ENCODE peak calls at places on chromosomes 11 and 22, in ten cellular contexts. One of them, this sample, is unnamed.

GRCh38 chr22:39197578-39197977 is 45.1 kb upstream of the CBX7 start:
- DNase-seq in left ventricle myocardium inferior: no peak
- DNase-seq in body of pancreas: no peak
- DNase-seq in psoas muscle: no peak
- DNase-seq in colonic mucosa: no peak
- DNase-seq in HFF-Myc: no peak
- DNase-seq in tibial nerve: no peak
- DNase-seq in uterus: no peak
- DNase-seq in neural progenitor cell: no peak
- DNase-seq in effector memory CD4-positive, alpha-beta T cell: no peak
- DNase-seq in this sample: no peak

GRCh38 chr11:106821291-106821690 is 197.0 kb downstream of the GUCY1A2 start:
- DNase-seq in tibial nerve: no peak
- DNase-seq in HFF-Myc: no peak
- DNase-seq in effector memory CD4-positive, alpha-beta T cell: no peak
- DNase-seq in body of pancreas: no peak
- DNase-seq in colonic mucosa: no peak
- DNase-seq in uterus: no peak
- DNase-seq in neural progenitor cell: peak; percentile 58
- DNase-seq in left ventricle myocardium inferior: no peak
- DNase-seq in psoas muscle: no peak
- DNase-seq in this sample: no peak

GRCh38 chr11:27933992-27934829 is 173.7 kb downstream of the KIF18A start:
- DNase-seq in left ventricle myocardium inferior: no peak
- DNase-seq in HFF-Myc: peak; percentile 98
- DNase-seq in colonic mucosa: no peak
- DNase-seq in tibial nerve: no peak
- DNase-seq in uterus: peak; percentile 14
- DNase-seq in body of pancreas: no peak
- DNase-seq in effector memory CD4-positive, alpha-beta T cell: no peak
- DNase-seq in neural progenitor cell: no peak
- DNase-seq in psoas muscle: no peak
- DNase-seq in this sample: no peak

GRCh38 chr22:49137216-49137840 is 690.3 kb downstream of the BRD1 start:
- DNase-seq in tibial nerve: no peak
- DNase-seq in uterus: no peak
- DNase-seq in psoas muscle: no peak
- DNase-seq in effector memory CD4-positive, alpha-beta T cell: no peak
- DNase-seq in neural progenitor cell: no peak
- DNase-seq in body of pancreas: no peak
- DNase-seq in HFF-Myc: no peak
- DNase-seq in colonic mucosa: no peak
- DNase-seq in left ventricle myocardium inferior: no peak
- DNase-seq in this sample: no peak

GRCh38 chr11:29300441-29300840 is 716.4 kb downstream of the KCNA4 start:
- DNase-seq in psoas muscle: no peak
- DNase-seq in neural progenitor cell: no peak
- DNase-seq in HFF-Myc: no peak
- DNase-seq in colonic mucosa: no peak
- DNase-seq in uterus: no peak
- DNase-seq in tibial nerve: no peak
- DNase-seq in body of pancreas: no peak
- DNase-seq in left ventricle myocardium inferior: no peak
- DNase-seq in effector memory CD4-positive, alpha-beta T cell: no peak
- DNase-seq in this sample: no peak

GRCh38 chr11:20367313-20367948 is 3.9 kb downstream of the HTATIP2 start:
- DNase-seq in uterus: peak; percentile 58
- DNase-seq in colonic mucosa: no peak
- DNase-seq in body of pancreas: no peak
- DNase-seq in tibial nerve: peak; percentile 21
- DNase-seq in effector memory CD4-positive, alpha-beta T cell: no peak
- DNase-seq in HFF-Myc: peak; percentile 66
- DNase-seq in psoas muscle: no peak
- DNase-seq in neural progenitor cell: no peak
- DNase-seq in left ventricle myocardium inferior: no peak
- DNase-seq in this sample: peak; percentile 72

GRCh38 chr11:86615495-86615894 is 56.9 kb downstream of the ME3 start:
- DNase-seq in psoas muscle: no peak
- DNase-seq in HFF-Myc: no peak
- DNase-seq in effector memory CD4-positive, alpha-beta T cell: no peak
- DNase-seq in body of pancreas: no peak
- DNase-seq in colonic mucosa: no peak
- DNase-seq in uterus: no peak
- DNase-seq in neural progenitor cell: no peak
- DNase-seq in left ventricle myocardium inferior: no peak
- DNase-seq in tibial nerve: no peak
- DNase-seq in this sample: no peak

GRCh38 chr22:42962295-42963230 is 52.4 kb downstream of the PACSIN2 start:
- DNase-seq in body of pancreas: peak; percentile 48
- DNase-seq in HFF-Myc: no peak
- DNase-seq in tibial nerve: no peak
- DNase-seq in colonic mucosa: peak; percentile 70
- DNase-seq in uterus: no peak
- DNase-seq in left ventricle myocardium inferior: no peak
- DNase-seq in psoas muscle: no peak
- DNase-seq in neural progenitor cell: no peak
- DNase-seq in effector memory CD4-positive, alpha-beta T cell: no peak
- DNase-seq in this sample: no peak

GRCh38 chr11:75487366-75487765 is 38.4 kb downstream of the GDPD5 start:
- DNase-seq in HFF-Myc: no peak
- DNase-seq in psoas muscle: no peak
- DNase-seq in left ventricle myocardium inferior: no peak
- DNase-seq in uterus: no peak
- DNase-seq in neural progenitor cell: no peak
- DNase-seq in colonic mucosa: no peak
- DNase-seq in tibial nerve: no peak
- DNase-seq in effector memory CD4-positive, alpha-beta T cell: no peak
- DNase-seq in body of pancreas: peak; percentile 34
- DNase-seq in this sample: no peak
- H3K4me3 ChIP-seq in HFF-Myc: no peak overlapping the region
- H3K4me3 ChIP-seq in psoas muscle: no peak overlapping the region
- H3K4me3 ChIP-seq in left ventricle myocardium inferior: no peak overlapping the region
- H3K4me3 ChIP-seq in uterus: no peak overlapping the region
- H3K4me3 ChIP-seq in neural progenitor cell: no peak overlapping the region
- H3K4me3 ChIP-seq in colonic mucosa: no peak overlapping the region
- H3K4me3 ChIP-seq in tibial nerve: no peak overlapping the region
- H3K4me3 ChIP-seq in effector memory CD4-positive, alpha-beta T cell: no peak overlapping the region
- H3K4me3 ChIP-seq in body of pancreas: no peak overlapping the region
- H3K4me3 ChIP-seq in this sample: no peak overlapping the region

GRCh38 chr22:36362819-36363377 is 24.9 kb downstream of the MYH9 start:
- DNase-seq in effector memory CD4-positive, alpha-beta T cell: no peak
- DNase-seq in neural progenitor cell: no peak
- DNase-seq in psoas muscle: no peak
- DNase-seq in colonic mucosa: no peak
- DNase-seq in body of pancreas: no peak
- DNase-seq in left ventricle myocardium inferior: no peak
- DNase-seq in uterus: no peak
- DNase-seq in HFF-Myc: no peak
- DNase-seq in tibial nerve: no peak
- DNase-seq in this sample: no peak

GRCh38 chr22:36362077-36362476 is 25.7 kb downstream of the MYH9 start:
- DNase-seq in neural progenitor cell: no peak
- DNase-seq in colonic mucosa: no peak
- DNase-seq in psoas muscle: no peak
- DNase-seq in effector memory CD4-positive, alpha-beta T cell: no peak
- DNase-seq in body of pancreas: no peak
- DNase-seq in HFF-Myc: no peak
- DNase-seq in uterus: no peak
- DNase-seq in tibial nerve: no peak
- DNase-seq in left ventricle myocardium inferior: no peak
- DNase-seq in this sample: no peak

GRCh38 chr22:36364255-36365019 is 23.3 kb downstream of the MYH9 start:
- DNase-seq in HFF-Myc: no peak
- DNase-seq in psoas muscle: no peak
- DNase-seq in tibial nerve: no peak
- DNase-seq in effector memory CD4-positive, alpha-beta T cell: no peak
- DNase-seq in uterus: no peak
- DNase-seq in left ventricle myocardium inferior: no peak
- DNase-seq in neural progenitor cell: no peak
- DNase-seq in colonic mucosa: no peak
- DNase-seq in body of pancreas: no peak
- DNase-seq in this sample: no peak

GRCh38 chr22:36365020-36365411 is 22.8 kb downstream of the MYH9 start:
- DNase-seq in colonic mucosa: peak; percentile 67
- DNase-seq in HFF-Myc: peak; percentile 87
- DNase-seq in psoas muscle: peak; percentile 62
- DNase-seq in neural progenitor cell: peak; percentile 46
- DNase-seq in tibial nerve: no peak
- DNase-seq in uterus: peak; percentile 75
- DNase-seq in effector memory CD4-positive, alpha-beta T cell: peak; percentile 85
- DNase-seq in left ventricle myocardium inferior: peak; percentile 44
- DNase-seq in body of pancreas: peak; percentile 72
- DNase-seq in this sample: no peak

GRCh38 chr22:36363378-36363931 is 24.3 kb downstream of the MYH9 start:
- DNase-seq in body of pancreas: peak; percentile 68
- DNase-seq in uterus: no peak
- DNase-seq in effector memory CD4-positive, alpha-beta T cell: no peak
- DNase-seq in neural progenitor cell: no peak
- DNase-seq in HFF-Myc: no peak
- DNase-seq in left ventricle myocardium inferior: no peak
- DNase-seq in psoas muscle: no peak
- DNase-seq in colonic mucosa: no peak
- DNase-seq in tibial nerve: no peak
- DNase-seq in this sample: no peak
- H3K4me3 ChIP-seq in body of pancreas: no peak overlapping the region
- H3K4me3 ChIP-seq in uterus: no peak overlapping the region
- H3K4me3 ChIP-seq in effector memory CD4-positive, alpha-beta T cell: no peak overlapping the region
- H3K4me3 ChIP-seq in neural progenitor cell: no peak overlapping the region
- H3K4me3 ChIP-seq in HFF-Myc: no peak overlapping the region
- H3K4me3 ChIP-seq in left ventricle myocardium inferior: peak overlapping the region; percentile 29
- H3K4me3 ChIP-seq in psoas muscle: no peak overlapping the region
- H3K4me3 ChIP-seq in colonic mucosa: no peak overlapping the region
- H3K4me3 ChIP-seq in tibial nerve: no peak overlapping the region
- H3K4me3 ChIP-seq in this sample: no peak overlapping the region

DNA sequence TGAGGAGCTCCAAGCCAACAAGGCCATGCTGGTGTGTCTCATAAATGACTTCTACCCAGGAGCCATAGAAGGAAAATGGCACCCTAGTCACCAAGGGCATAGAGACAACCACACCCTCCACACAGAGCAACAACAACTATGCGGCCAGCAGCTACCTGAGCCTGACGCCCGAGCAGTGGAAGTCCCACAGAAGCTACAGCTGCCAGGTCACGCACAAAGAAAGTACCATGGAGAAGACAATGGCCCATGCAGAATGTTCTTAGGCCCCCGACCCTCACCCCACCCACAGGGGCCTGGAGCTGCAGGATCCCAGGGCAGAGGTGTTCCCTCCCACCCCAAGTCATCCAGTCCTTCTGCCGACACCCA is 28.0 kb downstream of the IGLL5 start:
- DNase-seq in uterus: no peak
- DNase-seq in effector memory CD4-positive, alpha-beta T cell: no peak
- DNase-seq in body of pancreas: no peak
- DNase-seq in neural progenitor cell: no peak
- DNase-seq in colonic mucosa: no peak
- DNase-seq in left ventricle myocardium inferior: no peak
- DNase-seq in HFF-Myc: no peak
- DNase-seq in psoas muscle: no peak
- DNase-seq in tibial nerve: no peak
- DNase-seq in this sample: no peak
- H3K4me3 ChIP-seq in uterus: no peak overlapping the region
- H3K4me3 ChIP-seq in effector memory CD4-positive, alpha-beta T cell: no peak overlapping the region
- H3K4me3 ChIP-seq in body of pancreas: no peak overlapping the region
- H3K4me3 ChIP-seq in neural progenitor cell: no peak overlapping the region
- H3K4me3 ChIP-seq in colonic mucosa: no peak overlapping the region
- H3K4me3 ChIP-seq in left ventricle myocardium inferior: no peak overlapping the region
- H3K4me3 ChIP-seq in HFF-Myc: no peak overlapping the region
- H3K4me3 ChIP-seq in psoas muscle: no peak overlapping the region
- H3K4me3 ChIP-seq in tibial nerve: no peak overlapping the region
- H3K4me3 ChIP-seq in this sample: no peak overlapping the region

DNA sequence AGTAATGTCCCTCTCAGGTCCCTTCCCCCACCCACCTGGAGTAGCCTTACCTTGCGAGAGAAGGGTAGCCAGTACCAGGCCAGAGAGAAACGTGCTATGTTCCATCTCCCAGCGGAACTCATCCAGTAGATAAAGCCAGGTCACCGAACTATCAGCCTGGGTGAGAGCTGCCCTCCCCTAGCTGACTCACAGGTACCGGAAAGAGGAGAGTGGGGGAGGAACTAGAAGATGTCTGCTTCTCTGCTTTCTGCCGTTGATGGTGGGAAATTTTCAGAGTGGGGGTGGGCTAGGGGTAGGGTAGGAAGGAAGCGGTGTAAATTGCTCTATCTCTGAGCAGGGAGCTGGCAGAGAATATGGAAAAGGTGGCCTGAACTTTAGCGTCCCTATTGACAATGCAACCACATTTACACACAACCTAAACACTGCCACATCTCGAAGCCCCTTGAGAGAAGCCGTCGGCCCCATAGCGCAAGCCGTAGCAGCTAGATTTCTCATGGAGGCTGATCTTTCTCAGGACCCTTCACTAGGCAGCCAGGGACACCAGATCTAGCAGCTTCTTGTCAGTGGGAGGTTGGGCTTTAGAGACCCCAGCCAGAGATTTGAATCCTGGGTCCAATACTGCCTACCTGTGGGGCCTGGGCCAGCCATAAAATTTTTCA is at the start of gene CD3D:
- DNase-seq in neural progenitor cell: no peak
- DNase-seq in tibial nerve: no peak
- DNase-seq in uterus: no peak
- DNase-seq in HFF-Myc: no peak
- DNase-seq in body of pancreas: no peak
- DNase-seq in psoas muscle: no peak
- DNase-seq in colonic mucosa: no peak
- DNase-seq in left ventricle myocardium inferior: no peak
- DNase-seq in effector memory CD4-positive, alpha-beta T cell: peak; percentile 59
- DNase-seq in this sample: no peak
- H3K4me3 ChIP-seq in neural progenitor cell: no peak within 1 kb of the TSS
- H3K4me3 ChIP-seq in tibial nerve: no peak within 1 kb of the TSS
- H3K4me3 ChIP-seq in uterus: no peak within 1 kb of the TSS
- H3K4me3 ChIP-seq in HFF-Myc: no peak within 1 kb of the TSS
- H3K4me3 ChIP-seq in body of pancreas: no peak within 1 kb of the TSS
- H3K4me3 ChIP-seq in psoas muscle: no peak within 1 kb of the TSS
- H3K4me3 ChIP-seq in colonic mucosa: peak within 1 kb of the TSS; percentile 9
- H3K4me3 ChIP-seq in left ventricle myocardium inferior: no peak within 1 kb of the TSS
- H3K4me3 ChIP-seq in effector memory CD4-positive, alpha-beta T cell: peak within 1 kb of the TSS; percentile 64
- H3K4me3 ChIP-seq in this sample: no peak within 1 kb of the TSS

DNA sequence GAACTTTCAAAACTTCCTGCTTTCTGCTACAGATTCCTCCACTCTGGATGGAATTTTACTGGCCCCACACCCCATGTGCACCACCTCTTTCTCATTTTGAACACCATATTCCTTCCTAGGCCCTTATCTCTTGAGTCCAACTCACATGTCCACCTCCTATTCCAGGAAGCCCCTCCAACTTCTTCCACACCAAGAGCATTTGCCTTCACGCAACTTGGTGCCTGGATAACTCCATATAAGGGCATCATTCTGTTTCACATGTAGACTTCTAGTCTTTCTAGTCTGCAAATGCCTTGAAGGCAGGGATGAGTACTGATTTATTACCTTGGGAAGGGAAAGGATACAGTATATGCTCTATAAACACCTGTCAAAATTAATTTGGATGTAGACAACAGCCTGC is 17.5 kb downstream of the GAB2 start:
- DNase-seq in HFF-Myc: no peak
- DNase-seq in uterus: no peak
- DNase-seq in psoas muscle: no peak
- DNase-seq in left ventricle myocardium inferior: no peak
- DNase-seq in tibial nerve: no peak
- DNase-seq in colonic mucosa: no peak
- DNase-seq in body of pancreas: no peak
- DNase-seq in neural progenitor cell: no peak
- DNase-seq in effector memory CD4-positive, alpha-beta T cell: no peak
- DNase-seq in this sample: no peak
- H3K4me3 ChIP-seq in HFF-Myc: no peak overlapping the region
- H3K4me3 ChIP-seq in uterus: no peak overlapping the region
- H3K4me3 ChIP-seq in psoas muscle: no peak overlapping the region
- H3K4me3 ChIP-seq in left ventricle myocardium inferior: no peak overlapping the region
- H3K4me3 ChIP-seq in tibial nerve: no peak overlapping the region
- H3K4me3 ChIP-seq in colonic mucosa: no peak overlapping the region
- H3K4me3 ChIP-seq in body of pancreas: no peak overlapping the region
- H3K4me3 ChIP-seq in neural progenitor cell: no peak overlapping the region
- H3K4me3 ChIP-seq in effector memory CD4-positive, alpha-beta T cell: no peak overlapping the region
- H3K4me3 ChIP-seq in this sample: no peak overlapping the region